ENCODE peak calls at places on chromosomes 13 and 19, in six cellular contexts. S, L, T, X, J and Y are unnamed samples. For H3K36me3, the result is how much of the 10 kb centered on the place peaks cover.

GRCh38 chr13:107266657-107267056 is 698.7 kb upstream of the ARGLU1 start:
- DNase-seq in S (no peak), J (no peak), T (no peak), L (no peak), X (no peak), Y (no peak)

GRCh38 chr13:51935326-51936171 is 73.8 kb downstream of the CCDC70 start:
- DNase-seq in S (peak), J (peak), X (no peak), T (peak), L (no peak), Y (peak)

GRCh38 chr19:18708452-18709231 is 25.2 kb downstream of the CRTC1 start:
- DNase-seq in L (no peak), J (no peak), T (no peak), S (no peak), X (no peak), Y (no peak)

GRCh38 chr13:99087130-99087953 is 109.5 kb upstream of the DOCK9 start:
- DNase-seq in J (peak), L (peak), X (peak), S (peak), T (peak), Y (peak)

GRCh38 chr13:38819053-38819452 is 132.2 kb downstream of the FREM2 start:
- DNase-seq in X (no peak), S (no peak), T (no peak), J (no peak), L (no peak), Y (no peak)

GRCh38 chr19:23917856-23918255 is 3.2 kb downstream of the ZNF726 start:
- DNase-seq in X (peak), J (no peak), T (no peak), S (no peak), L (no peak), Y (peak)

GRCh38 chr13:64782459-64782858 is 2447.7 kb downstream of the PCDH9 start:
- DNase-seq in X (no peak), T (no peak), J (no peak), L (no peak), S (no peak), Y (no peak)

GRCh38 chr13:35909837-35910236 is 221.3 kb downstream of the DCLK1 start:
- DNase-seq in T (no peak), J (peak), L (no peak), X (no peak), S (no peak), Y (no peak)

GRCh38 chr13:30593001-30593400 is 24.7 kb upstream of the USPL1 start:
- DNase-seq in S (no peak), L (no peak), T (no peak), J (no peak), X (no peak), Y (no peak)

GRCh38 chr19:38262585-38263268 is 1.6 kb upstream of the SPINT2 start:
- DNase-seq in X (no peak), S (no peak), J (no peak), T (no peak), L (no peak), Y (peak)
- H2AK5ac ChIP-seq in X (no peak), S (no peak), J (no peak), T (no peak), L (no peak), Y (no peak)

DNA sequence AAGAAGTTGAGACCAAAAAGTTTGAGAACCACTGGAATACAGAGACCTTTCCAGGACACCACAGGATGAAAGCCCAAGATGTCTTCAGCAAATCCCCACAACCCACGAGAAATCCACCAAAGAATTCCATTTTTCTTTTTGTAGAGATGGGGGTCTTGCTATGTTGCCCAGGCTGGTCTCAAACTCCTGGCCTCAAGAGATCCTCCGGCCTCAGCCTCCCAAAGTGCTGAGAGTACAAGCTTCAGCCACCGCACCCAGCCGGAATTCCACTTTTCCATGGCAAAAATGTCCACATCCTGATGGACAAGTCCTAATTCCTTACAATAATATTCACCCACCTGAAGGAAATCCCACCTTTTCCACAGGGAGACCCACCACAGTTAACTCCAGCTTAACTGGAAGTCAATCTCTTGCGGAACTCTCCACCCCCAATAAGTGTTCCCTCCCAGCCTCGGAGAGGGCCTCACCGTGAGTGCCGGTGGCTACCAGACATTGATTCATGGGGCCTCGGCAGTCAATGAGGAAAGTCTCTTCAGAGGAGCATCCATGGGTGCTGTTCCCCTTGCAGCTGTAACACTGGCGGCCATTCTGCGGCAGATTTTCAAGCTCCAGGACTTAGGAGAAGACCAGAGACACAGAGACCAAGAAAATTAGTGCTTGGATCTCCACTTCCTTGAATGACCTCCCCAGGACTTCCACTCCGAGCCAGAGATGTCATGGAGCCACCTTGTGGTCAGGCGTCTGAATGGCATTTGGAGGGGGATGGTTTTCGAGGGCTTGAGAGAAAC is 12.3 kb upstream of the CADM4 start:
- DNase-seq in T (no peak), L (peak), J (peak), X (peak), S (peak), Y (peak)
- H3K36me3 ChIP-seq in T (under half), L (half or more), J (under half), X (under half), S (half or more), Y (under half)

GRCh38 chr19:53868091-53868891 is 608 bp downstream of the MYADM start:
- DNase-seq in J (peak), L (peak), X (peak), S (peak), T (no peak), Y (peak)

GRCh38 chr19:53867225-53868090 is at the start of gene MYADM:
- DNase-seq in T (peak), X (peak), L (peak), S (peak), J (peak), Y (peak)

GRCh38 chr19:53864308-53864836 is 3.3 kb upstream of the MYADM start:
- DNase-seq in S (no peak), J (no peak), L (no peak), T (no peak), X (no peak), Y (no peak)

GRCh38 chr19:53865523-53865917 is 2.2 kb upstream of the MYADM start:
- DNase-seq in X (no peak), S (peak), T (no peak), J (no peak), L (no peak), Y (no peak)

DNA sequence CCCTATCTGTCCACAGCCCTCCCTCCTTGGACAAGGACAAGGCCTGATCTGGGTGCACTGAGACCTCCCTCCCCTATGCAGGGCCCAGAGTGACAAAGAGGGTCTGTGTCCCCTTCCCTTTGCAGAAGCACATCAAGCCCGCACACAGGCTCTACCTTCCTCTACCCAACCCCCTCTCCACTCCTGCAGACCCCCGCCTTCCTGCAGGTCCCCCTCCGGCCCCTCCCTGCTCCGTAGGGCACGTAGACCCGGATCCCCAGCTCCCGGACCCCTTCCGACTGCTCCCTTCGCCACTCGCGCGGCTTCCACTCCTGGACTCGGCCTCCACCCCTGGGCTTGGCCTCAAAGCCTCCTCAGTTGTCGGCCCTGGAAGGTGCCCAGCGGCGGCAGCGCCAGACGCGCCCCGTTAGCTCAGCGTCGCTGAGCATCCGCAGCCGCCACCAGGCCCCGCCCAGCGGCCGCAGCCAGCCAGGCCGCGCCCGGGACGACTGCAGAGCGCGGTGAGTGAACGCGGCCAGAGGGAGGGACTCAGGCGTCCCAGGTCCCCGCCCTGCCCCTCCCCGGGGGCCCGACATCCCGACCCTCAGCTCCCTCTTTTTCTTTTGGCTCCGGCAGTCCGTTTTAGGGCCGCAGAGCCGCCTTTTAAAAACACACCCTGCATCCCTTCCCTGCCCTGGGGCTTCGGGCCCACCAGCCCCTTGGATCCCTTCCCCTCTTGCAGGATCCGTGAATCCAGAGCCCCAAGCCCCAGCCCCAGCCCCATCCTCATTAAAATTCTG is 1.6 kb upstream of the MYADM start:
- DNase-seq in J (peak), X (peak), T (peak), L (peak), S (peak), Y (peak)
- H2BK5ac ChIP-seq in J (peak), X (peak), T (peak), L (no peak), S (no peak), Y (peak)

DNA sequence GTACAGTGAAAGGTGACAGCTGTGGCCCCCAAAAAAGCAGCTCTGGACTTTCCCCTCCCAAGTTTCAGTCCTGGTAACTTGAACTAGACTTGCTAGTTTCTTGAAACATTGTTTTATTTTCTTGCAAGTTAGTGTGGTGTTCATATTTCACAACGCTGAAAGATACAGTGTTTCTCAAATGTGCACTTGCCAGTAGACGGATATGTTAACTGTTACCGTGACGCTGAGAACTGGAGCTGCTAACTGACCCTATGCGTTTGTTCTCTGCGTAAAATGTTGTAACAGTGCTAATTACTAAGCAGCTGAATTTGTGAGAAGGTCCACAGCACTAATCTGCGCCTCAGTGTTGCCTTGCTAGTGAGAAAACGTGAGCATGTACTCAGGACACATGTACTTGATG is 79.6 kb downstream of the GGACT start:
- DNase-seq in J (no peak), L (no peak), T (no peak), X (no peak), S (no peak), Y (no peak)
- H2AK5ac ChIP-seq in J (peak), L (no peak), T (no peak), X (no peak), S (no peak), Y (no peak)

GRCh38 chr19:4446801-4447200 is 10.8 kb downstream of the UBXN6 start:
- DNase-seq in L (no peak), S (no peak), J (no peak), X (no peak), T (no peak), Y (no peak)

GRCh38 chr19:4448147-4448985 is 9.2 kb downstream of the UBXN6 start:
- DNase-seq in L (no peak), T (no peak), S (no peak), X (no peak), J (no peak), Y (no peak)

GRCh38 chr19:4445963-4446668 is 11.5 kb downstream of the UBXN6 start:
- DNase-seq in X (no peak), J (peak), T (no peak), S (no peak), L (no peak), Y (no peak)

GRCh38 chr19:4449022-4449825 is 8.4 kb downstream of the UBXN6 start:
- DNase-seq in S (no peak), L (no peak), J (no peak), X (no peak), T (no peak), Y (no peak)

GRCh38 chr19:4447327-4448146 is 10.1 kb downstream of the UBXN6 start:
- DNase-seq in S (no peak), L (no peak), T (no peak), X (no peak), J (no peak), Y (no peak)
- H3K36me3 ChIP-seq in S (half or more), L (half or more), T (under half), X (half or more), J (under half), Y (under half)

DNA sequence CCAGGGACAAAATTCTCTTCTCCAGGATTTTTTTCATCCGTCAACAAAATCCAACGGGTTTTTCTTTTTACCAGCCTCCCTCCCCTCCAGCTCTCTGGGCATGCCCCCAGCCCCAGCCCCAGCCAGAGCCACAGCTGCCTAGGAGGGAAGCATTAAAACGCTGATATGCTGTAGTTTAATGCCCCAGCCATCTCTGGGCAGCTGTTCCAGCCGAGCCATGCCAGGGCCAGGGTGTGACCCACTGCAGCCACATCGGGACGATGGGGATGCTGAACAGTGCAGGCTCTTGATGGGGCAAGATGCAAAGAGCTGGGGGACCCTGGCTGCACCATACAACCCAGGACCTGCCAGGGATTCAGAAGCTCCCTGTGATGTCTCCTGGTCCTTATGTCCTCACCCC is 32.1 kb downstream of the TSHZ3 start:
- DNase-seq in T (no peak), L (no peak), S (peak), J (no peak), X (no peak), Y (no peak)
- H2BK5ac ChIP-seq in T (no peak), L (peak), S (no peak), J (no peak), X (no peak), Y (no peak)

DNA sequence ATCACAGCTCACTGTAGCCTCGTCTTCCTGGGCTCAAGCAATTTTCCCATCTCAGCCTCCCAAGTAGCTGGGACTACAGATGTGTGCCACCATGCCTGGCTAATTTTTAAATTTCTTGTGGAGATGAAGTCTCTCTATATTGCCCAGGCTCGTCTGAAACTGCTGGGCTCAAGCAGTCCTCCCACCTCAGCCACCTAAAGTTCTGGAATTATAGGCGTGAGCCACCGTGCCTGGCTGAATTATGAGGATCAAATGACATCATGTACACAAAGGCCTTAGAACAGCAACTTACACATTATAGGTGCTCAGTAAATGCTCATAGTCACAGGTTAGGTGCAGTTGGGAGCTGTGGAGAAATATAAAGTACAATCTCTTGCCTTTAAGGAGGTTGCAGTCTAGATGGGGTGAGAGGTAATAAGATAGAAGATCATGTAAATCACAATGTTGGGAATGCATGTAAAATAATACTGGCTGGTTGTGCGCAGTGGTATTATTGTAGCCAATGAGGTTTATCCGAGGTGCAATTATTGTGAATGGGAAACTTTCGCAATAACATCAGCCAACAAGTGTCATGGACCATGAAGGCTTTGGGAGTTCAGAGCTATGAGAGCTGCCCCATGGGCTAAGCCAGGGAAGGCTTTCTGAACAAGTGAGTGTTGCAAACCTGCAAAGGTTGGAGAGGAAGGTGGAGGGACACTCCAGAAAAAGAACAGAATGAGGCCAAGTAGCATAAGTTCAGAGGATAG is 29.8 kb upstream of the CXCL17 start:
- DNase-seq in X (no peak), L (no peak), T (no peak), J (no peak), S (no peak), Y (no peak)
- H2AK5ac ChIP-seq in X (no peak), L (no peak), T (no peak), J (peak), S (no peak), Y (peak)

GRCh38 chr13:113598481-113598880 is 13.9 kb downstream of the TFDP1 start:
- DNase-seq in T (no peak), X (no peak), J (no peak), S (no peak), L (no peak), Y (no peak)

GRCh38 chr13:113597386-113598080 is 13.0 kb downstream of the TFDP1 start:
- DNase-seq in T (no peak), X (no peak), L (no peak), J (no peak), S (no peak), Y (no peak)

GRCh38 chr13:113595131-113595530 is 10.6 kb downstream of the TFDP1 start:
- DNase-seq in J (peak), L (no peak), X (no peak), T (no peak), S (no peak), Y (no peak)

GRCh38 chr13:113598081-113598410 is 13.5 kb downstream of the TFDP1 start:
- DNase-seq in S (no peak), J (no peak), T (no peak), X (no peak), L (no peak), Y (no peak)

GRCh38 chr13:113596321-113597200 is 12.0 kb downstream of the TFDP1 start:
- DNase-seq in L (no peak), X (no peak), S (no peak), T (no peak), J (no peak), Y (no peak)
- H3K36me3 ChIP-seq in L (under half), X (half or more), S (half or more), T (under half), J (under half), Y (under half)